ENCODE peak calls at places on chromosomes 5 and 9, in nine cellular contexts. One of them, this sample, is unnamed.

GRCh38 chr9:113347479-113347878 is 1.9 kb upstream of the BSPRY start:
- DNase-seq in T-helper 2 cell: no peak
- DNase-seq in NCI-H460: no peak
- DNase-seq in stimulated activated CD4-positive, alpha-beta T cell treated with anti-CD3 and anti-CD28 coated beads, Interleukin-2, amount 100 ng/mL, for 4 hours: no peak
- DNase-seq in GM23248: no peak
- DNase-seq in COR-L47: no peak
- DNase-seq in psoas muscle: no peak
- DNase-seq in foreskin fibroblast: no peak
- DNase-seq in frontal cortex: no peak
- DNase-seq in this sample: no peak

GRCh38 chr5:60463179-60463868 is 236.6 kb downstream of the DEPDC1B start:
- DNase-seq in GM23248: no peak
- DNase-seq in COR-L47: no peak
- DNase-seq in NCI-H460: no peak
- DNase-seq in psoas muscle: no peak
- DNase-seq in frontal cortex: no peak
- DNase-seq in stimulated activated CD4-positive, alpha-beta T cell treated with anti-CD3 and anti-CD28 coated beads, Interleukin-2, amount 100 ng/mL, for 4 hours: no peak
- DNase-seq in T-helper 2 cell: no peak
- DNase-seq in foreskin fibroblast: peak; percentile 5
- DNase-seq in this sample: no peak

GRCh38 chr5:1652873-1653707 is 129.3 kb upstream of the LPCAT1 start:
- DNase-seq in T-helper 2 cell: no peak
- DNase-seq in COR-L47: no peak
- DNase-seq in stimulated activated CD4-positive, alpha-beta T cell treated with anti-CD3 and anti-CD28 coated beads, Interleukin-2, amount 100 ng/mL, for 4 hours: no peak
- DNase-seq in GM23248: peak; percentile 36
- DNase-seq in frontal cortex: no peak
- DNase-seq in NCI-H460: no peak
- DNase-seq in foreskin fibroblast: peak; percentile 29
- DNase-seq in psoas muscle: peak; percentile 47
- DNase-seq in this sample: no peak

GRCh38 chr9:106864533-106865143 is 1.7 kb downstream of the ZNF462 start:
- DNase-seq in frontal cortex: no peak
- DNase-seq in COR-L47: peak; percentile 15
- DNase-seq in foreskin fibroblast: peak; percentile 52
- DNase-seq in NCI-H460: no peak
- DNase-seq in T-helper 2 cell: no peak
- DNase-seq in psoas muscle: no peak
- DNase-seq in stimulated activated CD4-positive, alpha-beta T cell treated with anti-CD3 and anti-CD28 coated beads, Interleukin-2, amount 100 ng/mL, for 4 hours: no peak
- DNase-seq in GM23248: peak; percentile 56
- DNase-seq in this sample: no peak

GRCh38 chr5:37838152-37838932 is 1.5 kb downstream of the GDNF start:
- DNase-seq in NCI-H460: peak; percentile 30
- DNase-seq in frontal cortex: peak; percentile 62
- DNase-seq in foreskin fibroblast: peak; percentile 79
- DNase-seq in COR-L47: no peak
- DNase-seq in T-helper 2 cell: no peak
- DNase-seq in GM23248: peak; percentile 82
- DNase-seq in stimulated activated CD4-positive, alpha-beta T cell treated with anti-CD3 and anti-CD28 coated beads, Interleukin-2, amount 100 ng/mL, for 4 hours: no peak
- DNase-seq in psoas muscle: peak; percentile 64
- DNase-seq in this sample: no peak

GRCh38 chr9:99419099-99419498 is 197.0 kb downstream of the SEC61B start:
- DNase-seq in psoas muscle: no peak
- DNase-seq in frontal cortex: no peak
- DNase-seq in foreskin fibroblast: peak; percentile 76
- DNase-seq in NCI-H460: no peak
- DNase-seq in GM23248: no peak
- DNase-seq in T-helper 2 cell: no peak
- DNase-seq in stimulated activated CD4-positive, alpha-beta T cell treated with anti-CD3 and anti-CD28 coated beads, Interleukin-2, amount 100 ng/mL, for 4 hours: no peak
- DNase-seq in COR-L47: no peak
- DNase-seq in this sample: no peak

GRCh38 chr9:1995084-1995483 is 20.1 kb upstream of the SMARCA2 start:
- DNase-seq in foreskin fibroblast: no peak
- DNase-seq in COR-L47: no peak
- DNase-seq in NCI-H460: no peak
- DNase-seq in stimulated activated CD4-positive, alpha-beta T cell treated with anti-CD3 and anti-CD28 coated beads, Interleukin-2, amount 100 ng/mL, for 4 hours: no peak
- DNase-seq in psoas muscle: no peak
- DNase-seq in T-helper 2 cell: no peak
- DNase-seq in frontal cortex: no peak
- DNase-seq in GM23248: peak; percentile 3
- DNase-seq in this sample: no peak

GRCh38 chr5:159427180-159428012 is 97.1 kb upstream of the IL12B start:
- DNase-seq in stimulated activated CD4-positive, alpha-beta T cell treated with anti-CD3 and anti-CD28 coated beads, Interleukin-2, amount 100 ng/mL, for 4 hours: no peak
- DNase-seq in psoas muscle: no peak
- DNase-seq in GM23248: no peak
- DNase-seq in frontal cortex: no peak
- DNase-seq in NCI-H460: no peak
- DNase-seq in foreskin fibroblast: no peak
- DNase-seq in T-helper 2 cell: no peak
- DNase-seq in COR-L47: no peak
- DNase-seq in this sample: no peak

GRCh38 chr9:93480728-93481324 is 27.4 kb upstream of the FAM120AOS start:
- DNase-seq in foreskin fibroblast: no peak
- DNase-seq in stimulated activated CD4-positive, alpha-beta T cell treated with anti-CD3 and anti-CD28 coated beads, Interleukin-2, amount 100 ng/mL, for 4 hours: no peak
- DNase-seq in COR-L47: no peak
- DNase-seq in psoas muscle: no peak
- DNase-seq in NCI-H460: no peak
- DNase-seq in frontal cortex: no peak
- DNase-seq in T-helper 2 cell: no peak
- DNase-seq in GM23248: no peak
- DNase-seq in this sample: no peak

GRCh38 chr9:21677834-21678233 is 124.6 kb upstream of the MTAP start:
- DNase-seq in foreskin fibroblast: peak; percentile 88
- DNase-seq in NCI-H460: no peak
- DNase-seq in frontal cortex: no peak
- DNase-seq in psoas muscle: no peak
- DNase-seq in T-helper 2 cell: no peak
- DNase-seq in COR-L47: no peak
- DNase-seq in GM23248: peak; percentile 89
- DNase-seq in stimulated activated CD4-positive, alpha-beta T cell treated with anti-CD3 and anti-CD28 coated beads, Interleukin-2, amount 100 ng/mL, for 4 hours: no peak
- DNase-seq in this sample: no peak

GRCh38 chr5:142748568-142749249 is 21.5 kb upstream of the ARHGAP26 start:
- DNase-seq in foreskin fibroblast: no peak
- DNase-seq in psoas muscle: peak; percentile 70
- DNase-seq in T-helper 2 cell: peak; percentile 35
- DNase-seq in GM23248: no peak
- DNase-seq in stimulated activated CD4-positive, alpha-beta T cell treated with anti-CD3 and anti-CD28 coated beads, Interleukin-2, amount 100 ng/mL, for 4 hours: peak; percentile 19
- DNase-seq in NCI-H460: peak; percentile 28
- DNase-seq in frontal cortex: no peak
- DNase-seq in COR-L47: no peak
- DNase-seq in this sample: no peak

GRCh38 chr9:106403081-106403480 is 459.9 kb upstream of the ZNF462 start:
- DNase-seq in foreskin fibroblast: no peak
- DNase-seq in GM23248: peak; percentile 19
- DNase-seq in stimulated activated CD4-positive, alpha-beta T cell treated with anti-CD3 and anti-CD28 coated beads, Interleukin-2, amount 100 ng/mL, for 4 hours: no peak
- DNase-seq in NCI-H460: no peak
- DNase-seq in T-helper 2 cell: no peak
- DNase-seq in psoas muscle: no peak
- DNase-seq in COR-L47: no peak
- DNase-seq in frontal cortex: no peak
- DNase-seq in this sample: no peak

GRCh38 chr5:891837-892389 is 688 bp downstream of the BRD9 start:
- DNase-seq in NCI-H460: no peak
- DNase-seq in foreskin fibroblast: peak; percentile 56
- DNase-seq in GM23248: peak; percentile 66
- DNase-seq in T-helper 2 cell: no peak
- DNase-seq in psoas muscle: no peak
- DNase-seq in frontal cortex: no peak
- DNase-seq in COR-L47: no peak
- DNase-seq in stimulated activated CD4-positive, alpha-beta T cell treated with anti-CD3 and anti-CD28 coated beads, Interleukin-2, amount 100 ng/mL, for 4 hours: no peak
- DNase-seq in this sample: no peak

GRCh38 chr5:58940446-58940845 is 357.6 kb downstream of the RAB3C start:
- DNase-seq in T-helper 2 cell: no peak
- DNase-seq in stimulated activated CD4-positive, alpha-beta T cell treated with anti-CD3 and anti-CD28 coated beads, Interleukin-2, amount 100 ng/mL, for 4 hours: no peak
- DNase-seq in foreskin fibroblast: no peak
- DNase-seq in GM23248: no peak
- DNase-seq in frontal cortex: no peak
- DNase-seq in psoas muscle: no peak
- DNase-seq in NCI-H460: no peak
- DNase-seq in COR-L47: no peak
- DNase-seq in this sample: no peak

GRCh38 chr5:128965011-128965637 is at the start of gene SLC27A6:
- DNase-seq in stimulated activated CD4-positive, alpha-beta T cell treated with anti-CD3 and anti-CD28 coated beads, Interleukin-2, amount 100 ng/mL, for 4 hours: no peak
- DNase-seq in COR-L47: no peak
- DNase-seq in frontal cortex: no peak
- DNase-seq in foreskin fibroblast: peak; percentile 47
- DNase-seq in psoas muscle: no peak
- DNase-seq in NCI-H460: no peak
- DNase-seq in T-helper 2 cell: no peak
- DNase-seq in GM23248: no peak
- DNase-seq in this sample: no peak

GRCh38 chr5:777756-778161 is 6.8 kb downstream of the ZDHHC11B start:
- DNase-seq in T-helper 2 cell: no peak
- DNase-seq in COR-L47: no peak
- DNase-seq in foreskin fibroblast: no peak
- DNase-seq in NCI-H460: no peak
- DNase-seq in stimulated activated CD4-positive, alpha-beta T cell treated with anti-CD3 and anti-CD28 coated beads, Interleukin-2, amount 100 ng/mL, for 4 hours: no peak
- DNase-seq in GM23248: no peak
- DNase-seq in frontal cortex: no peak
- DNase-seq in psoas muscle: no peak
- DNase-seq in this sample: no peak

GRCh38 chr5:175340180-175340579 is 103.8 kb downstream of the DRD1 start:
- DNase-seq in COR-L47: no peak
- DNase-seq in foreskin fibroblast: no peak
- DNase-seq in frontal cortex: no peak
- DNase-seq in NCI-H460: no peak
- DNase-seq in stimulated activated CD4-positive, alpha-beta T cell treated with anti-CD3 and anti-CD28 coated beads, Interleukin-2, amount 100 ng/mL, for 4 hours: no peak
- DNase-seq in psoas muscle: no peak
- DNase-seq in T-helper 2 cell: no peak
- DNase-seq in GM23248: no peak
- DNase-seq in this sample: no peak

GRCh38 chr5:15600035-15600434 is 100.1 kb downstream of the FBXL7 start:
- DNase-seq in T-helper 2 cell: no peak
- DNase-seq in foreskin fibroblast: no peak
- DNase-seq in psoas muscle: no peak
- DNase-seq in GM23248: no peak
- DNase-seq in frontal cortex: no peak
- DNase-seq in COR-L47: no peak
- DNase-seq in NCI-H460: no peak
- DNase-seq in stimulated activated CD4-positive, alpha-beta T cell treated with anti-CD3 and anti-CD28 coated beads, Interleukin-2, amount 100 ng/mL, for 4 hours: no peak
- DNase-seq in this sample: no peak

GRCh38 chr5:140262839-140263238 is 40.1 kb downstream of the PFDN1 start:
- DNase-seq in stimulated activated CD4-positive, alpha-beta T cell treated with anti-CD3 and anti-CD28 coated beads, Interleukin-2, amount 100 ng/mL, for 4 hours: no peak
- DNase-seq in psoas muscle: no peak
- DNase-seq in T-helper 2 cell: no peak
- DNase-seq in frontal cortex: no peak
- DNase-seq in NCI-H460: no peak
- DNase-seq in foreskin fibroblast: no peak
- DNase-seq in COR-L47: peak; percentile 6
- DNase-seq in GM23248: no peak
- DNase-seq in this sample: no peak

GRCh38 chr9:92119581-92119980 is 4.4 kb upstream of the SPTLC1 start:
- DNase-seq in GM23248: no peak
- DNase-seq in COR-L47: no peak
- DNase-seq in psoas muscle: no peak
- DNase-seq in T-helper 2 cell: no peak
- DNase-seq in stimulated activated CD4-positive, alpha-beta T cell treated with anti-CD3 and anti-CD28 coated beads, Interleukin-2, amount 100 ng/mL, for 4 hours: no peak
- DNase-seq in NCI-H460: no peak
- DNase-seq in frontal cortex: no peak
- DNase-seq in foreskin fibroblast: no peak
- DNase-seq in this sample: no peak

GRCh38 chr9:84669008-84669292 is 579 bp upstream of the NTRK2 start:
- DNase-seq in T-helper 2 cell: no peak
- DNase-seq in NCI-H460: no peak
- DNase-seq in foreskin fibroblast: no peak
- DNase-seq in frontal cortex: peak; percentile 60
- DNase-seq in COR-L47: no peak
- DNase-seq in psoas muscle: no peak
- DNase-seq in stimulated activated CD4-positive, alpha-beta T cell treated with anti-CD3 and anti-CD28 coated beads, Interleukin-2, amount 100 ng/mL, for 4 hours: no peak
- DNase-seq in GM23248: no peak
- DNase-seq in this sample: no peak

GRCh38 chr9:137758067-137758466 is 119.5 kb upstream of the CACNA1B start:
- DNase-seq in foreskin fibroblast: no peak
- DNase-seq in psoas muscle: no peak
- DNase-seq in frontal cortex: no peak
- DNase-seq in NCI-H460: no peak
- DNase-seq in COR-L47: no peak
- DNase-seq in stimulated activated CD4-positive, alpha-beta T cell treated with anti-CD3 and anti-CD28 coated beads, Interleukin-2, amount 100 ng/mL, for 4 hours: no peak
- DNase-seq in GM23248: no peak
- DNase-seq in T-helper 2 cell: no peak
- DNase-seq in this sample: no peak

GRCh38 chr5:125372694-125373621 is 626.5 kb upstream of the ZNF608 start:
- DNase-seq in frontal cortex: peak; percentile 52
- DNase-seq in COR-L47: peak; percentile 40
- DNase-seq in stimulated activated CD4-positive, alpha-beta T cell treated with anti-CD3 and anti-CD28 coated beads, Interleukin-2, amount 100 ng/mL, for 4 hours: no peak
- DNase-seq in psoas muscle: no peak
- DNase-seq in NCI-H460: no peak
- DNase-seq in GM23248: peak; percentile 81
- DNase-seq in foreskin fibroblast: peak; percentile 91
- DNase-seq in T-helper 2 cell: no peak
- DNase-seq in this sample: no peak

GRCh38 chr5:67235399-67236110 is 39.0 kb upstream of the CD180 start:
- DNase-seq in stimulated activated CD4-positive, alpha-beta T cell treated with anti-CD3 and anti-CD28 coated beads, Interleukin-2, amount 100 ng/mL, for 4 hours: no peak
- DNase-seq in COR-L47: no peak
- DNase-seq in foreskin fibroblast: no peak
- DNase-seq in NCI-H460: no peak
- DNase-seq in GM23248: no peak
- DNase-seq in frontal cortex: no peak
- DNase-seq in T-helper 2 cell: no peak
- DNase-seq in psoas muscle: no peak
- DNase-seq in this sample: no peak

GRCh38 chr5:172133359-172134029 is 54.5 kb downstream of the STK10 start:
- DNase-seq in foreskin fibroblast: peak; percentile 98
- DNase-seq in COR-L47: no peak
- DNase-seq in frontal cortex: no peak
- DNase-seq in psoas muscle: no peak
- DNase-seq in GM23248: peak; percentile 99
- DNase-seq in T-helper 2 cell: peak; percentile 23
- DNase-seq in NCI-H460: peak; percentile 21
- DNase-seq in stimulated activated CD4-positive, alpha-beta T cell treated with anti-CD3 and anti-CD28 coated beads, Interleukin-2, amount 100 ng/mL, for 4 hours: peak; percentile 39
- DNase-seq in this sample: no peak

GRCh38 chr9:111454751-111455150 is 29.4 kb downstream of the ECPAS start:
- DNase-seq in GM23248: no peak
- DNase-seq in stimulated activated CD4-positive, alpha-beta T cell treated with anti-CD3 and anti-CD28 coated beads, Interleukin-2, amount 100 ng/mL, for 4 hours: no peak
- DNase-seq in T-helper 2 cell: no peak
- DNase-seq in psoas muscle: no peak
- DNase-seq in COR-L47: no peak
- DNase-seq in foreskin fibroblast: no peak
- DNase-seq in frontal cortex: no peak
- DNase-seq in NCI-H460: no peak
- DNase-seq in this sample: no peak

GRCh38 chr9:76365028-76365427 is 29.2 kb downstream of the RFK start:
- DNase-seq in T-helper 2 cell: no peak
- DNase-seq in psoas muscle: no peak
- DNase-seq in GM23248: peak; percentile 56
- DNase-seq in COR-L47: no peak
- DNase-seq in frontal cortex: no peak
- DNase-seq in NCI-H460: no peak
- DNase-seq in stimulated activated CD4-positive, alpha-beta T cell treated with anti-CD3 and anti-CD28 coated beads, Interleukin-2, amount 100 ng/mL, for 4 hours: no peak
- DNase-seq in foreskin fibroblast: peak; percentile 61
- DNase-seq in this sample: no peak

GRCh38 chr9:7097785-7098420 is 340.1 kb downstream of the KDM4C start:
- DNase-seq in T-helper 2 cell: no peak
- DNase-seq in foreskin fibroblast: peak; percentile 68
- DNase-seq in NCI-H460: no peak
- DNase-seq in stimulated activated CD4-positive, alpha-beta T cell treated with anti-CD3 and anti-CD28 coated beads, Interleukin-2, amount 100 ng/mL, for 4 hours: no peak
- DNase-seq in COR-L47: no peak
- DNase-seq in psoas muscle: no peak
- DNase-seq in GM23248: peak; percentile 46
- DNase-seq in frontal cortex: no peak
- DNase-seq in this sample: no peak

GRCh38 chr9:88817628-88818027 is 173.6 kb upstream of the S1PR3 start:
- DNase-seq in frontal cortex: no peak
- DNase-seq in T-helper 2 cell: no peak
- DNase-seq in GM23248: peak; percentile 46
- DNase-seq in stimulated activated CD4-positive, alpha-beta T cell treated with anti-CD3 and anti-CD28 coated beads, Interleukin-2, amount 100 ng/mL, for 4 hours: no peak
- DNase-seq in psoas muscle: no peak
- DNase-seq in COR-L47: no peak
- DNase-seq in foreskin fibroblast: no peak
- DNase-seq in NCI-H460: no peak
- DNase-seq in this sample: no peak

GRCh38 chr5:169390265-169390664 is 89.3 kb upstream of the SLIT3 start:
- DNase-seq in frontal cortex: no peak
- DNase-seq in GM23248: no peak
- DNase-seq in NCI-H460: no peak
- DNase-seq in stimulated activated CD4-positive, alpha-beta T cell treated with anti-CD3 and anti-CD28 coated beads, Interleukin-2, amount 100 ng/mL, for 4 hours: no peak
- DNase-seq in T-helper 2 cell: no peak
- DNase-seq in psoas muscle: no peak
- DNase-seq in foreskin fibroblast: no peak
- DNase-seq in COR-L47: no peak
- DNase-seq in this sample: no peak

GRCh38 chr5:41747291-41747690 is 122.9 kb downstream of the OXCT1 start:
- DNase-seq in GM23248: peak; percentile 35
- DNase-seq in T-helper 2 cell: no peak
- DNase-seq in foreskin fibroblast: peak; percentile 57
- DNase-seq in stimulated activated CD4-positive, alpha-beta T cell treated with anti-CD3 and anti-CD28 coated beads, Interleukin-2, amount 100 ng/mL, for 4 hours: no peak
- DNase-seq in frontal cortex: no peak
- DNase-seq in NCI-H460: no peak
- DNase-seq in COR-L47: peak; percentile 13
- DNase-seq in psoas muscle: no peak
- DNase-seq in this sample: peak; percentile 29

This sample was measured in NCI-H446.